ENCODE peak calls at places on chromosome 15, in eight cellular contexts. B is esophagus squamous epithelium; U is upper lobe of left lung; J is kidney; N is stomach; K is naive thymus-derived CD4-positive, alpha-beta T cell; T is esophagus muscularis mucosa; I is A549. H is an unnamed sample. For H3K4me1, the result is how much of the 10 kb centered on the place peaks cover.

GRCh38 chr15:81133782-81134461 is at the start of gene CFAP161:
- DNase-seq in B (no peak), U (peak), J (peak), N (peak), K (no peak), T (peak), I (peak), H (no peak)

GRCh38 chr15:80170596-80170995 is 17.8 kb downstream of the FAH start:
- DNase-seq in B (no peak), U (no peak), J (no peak), N (no peak), K (no peak), T (no peak), I (no peak), H (no peak)

GRCh38 chr15:74631935-74632560 is 16.4 kb downstream of the CLK3 start:
- DNase-seq in B (no peak), U (peak), J (no peak), N (peak), K (peak), T (no peak), I (peak), H (peak)

GRCh38 chr15:74262635-74263034 is 26.5 kb downstream of the CCDC33 start:
- DNase-seq in B (no peak), U (no peak), J (no peak), N (no peak), K (no peak), T (no peak), I (no peak), H (no peak)

GRCh38 chr15:68347392-68347791 is 69.8 kb downstream of the FEM1B start:
- DNase-seq in B (no peak), U (no peak), J (no peak), N (no peak), K (no peak), T (no peak), I (no peak), H (no peak)

GRCh38 chr15:34470892-34471291 is 33.3 kb upstream of the GOLGA8A start:
- DNase-seq in B (no peak), U (no peak), J (no peak), N (no peak), K (no peak), T (no peak), I (no peak), H (no peak)

GRCh38 chr15:32669870-32670623 is 28.5 kb downstream of the SCG5 start:
- DNase-seq in B (no peak), U (no peak), J (no peak), N (no peak), K (no peak), T (no peak), I (no peak), H (no peak)

GRCh38 chr15:82764740-82765139 is 41.1 kb downstream of the FSD2 start:
- DNase-seq in B (no peak), U (no peak), J (no peak), N (no peak), K (no peak), T (no peak), I (no peak), H (no peak)

GRCh38 chr15:99511865-99512632 is 53.7 kb upstream of the MEF2A start:
- DNase-seq in B (no peak), U (no peak), J (peak), N (no peak), K (no peak), T (no peak), I (no peak), H (no peak)

GRCh38 chr15:86644319-86644718 is 564.6 kb downstream of the AGBL1 start:
- DNase-seq in B (no peak), U (no peak), J (no peak), N (no peak), K (no peak), T (no peak), I (no peak), H (no peak)

GRCh38 chr15:92687183-92687582 is 31.6 kb upstream of the FAM174B start:
- DNase-seq in B (no peak), U (no peak), J (no peak), N (no peak), K (no peak), T (no peak), I (no peak), H (no peak)

GRCh38 chr15:55319537-55320325 is 709 bp downstream of the PIGB start:
- DNase-seq in B (no peak), U (peak), J (no peak), N (peak), K (no peak), T (no peak), I (peak), H (peak)

GRCh38 chr15:99582508-99582960 is 16.8 kb downstream of the MEF2A start:
- DNase-seq in B (no peak), U (no peak), J (no peak), N (no peak), K (no peak), T (no peak), I (no peak), H (no peak)

GRCh38 chr15:85704021-85704420 is 90.7 kb downstream of the KLHL25 start:
- DNase-seq in B (no peak), U (no peak), J (no peak), N (no peak), K (no peak), T (no peak), I (no peak), H (no peak)

GRCh38 chr15:73952171-73952912 is 26.1 kb downstream of the LOXL1 start:
- DNase-seq in B (no peak), U (no peak), J (peak), N (no peak), K (no peak), T (no peak), I (no peak), H (no peak)

GRCh38 chr15:81103857-81104256 is 30.2 kb upstream of the CFAP161 start:
- DNase-seq in B (no peak), U (no peak), J (no peak), N (no peak), K (no peak), T (no peak), I (no peak), H (no peak)

GRCh38 chr15:83248944-83249343 is 35.5 kb downstream of the BNC1 start:
- DNase-seq in B (no peak), U (no peak), J (no peak), N (no peak), K (no peak), T (no peak), I (no peak), H (no peak)

GRCh38 chr15:88839961-88840360 is 36.7 kb downstream of the ACAN start:
- DNase-seq in B (no peak), U (no peak), J (no peak), N (no peak), K (no peak), T (no peak), I (no peak), H (no peak)

GRCh38 chr15:72497402-72497801 is 23.3 kb downstream of the ARIH1 start:
- DNase-seq in B (no peak), U (no peak), J (no peak), N (no peak), K (no peak), T (no peak), I (no peak), H (no peak)

GRCh38 chr15:60819860-60820259 is 340.9 kb upstream of the ICE2 start:
- DNase-seq in B (no peak), U (no peak), J (no peak), N (no peak), K (no peak), T (no peak), I (no peak), H (no peak)

GRCh38 chr15:81296673-81297072 is 27.3 kb downstream of the STARD5 start:
- DNase-seq in B (no peak), U (peak), J (peak), N (peak), K (peak), T (no peak), I (no peak), H (peak)

GRCh38 chr15:85760049-85760448 is 34.7 kb downstream of the KLHL25 start:
- DNase-seq in B (no peak), U (no peak), J (peak), N (no peak), K (no peak), T (no peak), I (no peak), H (no peak)

GRCh38 chr15:78626611-78627010 is 5.8 kb upstream of the CHRNA3 start:
- DNase-seq in B (no peak), U (no peak), J (no peak), N (peak), K (no peak), T (no peak), I (no peak), H (no peak)

GRCh38 chr15:74655424-74655823 is 39.8 kb downstream of the CLK3 start:
- DNase-seq in B (no peak), U (no peak), J (no peak), N (no peak), K (no peak), T (no peak), I (no peak), H (no peak)

GRCh38 chr15:88623061-88623460 is 1.9 kb downstream of the AEN start:
- DNase-seq in B (no peak), U (no peak), J (no peak), N (no peak), K (peak), T (no peak), I (peak), H (no peak)

GRCh38 chr15:67542462-67543347 is at the start of gene MAP2K5:
- DNase-seq in B (peak), U (peak), J (peak), N (peak), K (peak), T (peak), I (peak), H (peak)

GRCh38 chr15:85625856-85626255 is 168.9 kb downstream of the KLHL25 start:
- DNase-seq in B (no peak), U (no peak), J (no peak), N (no peak), K (no peak), T (no peak), I (no peak), H (peak)

GRCh38 chr15:55742927-55743614 is at the start of gene PRTG:
- DNase-seq in B (no peak), U (peak), J (peak), N (peak), K (no peak), T (no peak), I (peak), H (no peak)

GRCh38 chr15:99132584-99133287 is 27.9 kb downstream of the SYNM start:
- DNase-seq in B (no peak), U (no peak), J (peak), N (no peak), K (no peak), T (no peak), I (no peak), H (no peak)

GRCh38 chr15:58398053-58398452 is 33.7 kb upstream of the LIPC start:
- DNase-seq in B (no peak), U (no peak), J (no peak), N (no peak), K (no peak), T (no peak), I (no peak), H (no peak)

GRCh38 chr15:100895721-100896120 is 16.1 kb downstream of the ALDH1A3 start:
- DNase-seq in B (no peak), U (no peak), J (no peak), N (peak), K (no peak), T (no peak), I (no peak), H (no peak)

GRCh38 chr15:31024330-31024729 is 32.9 kb upstream of the MTMR10 start:
- DNase-seq in B (no peak), U (no peak), J (no peak), N (no peak), K (no peak), T (no peak), I (peak), H (no peak)

GRCh38 chr15:67678948-67679347 is 136.4 kb downstream of the MAP2K5 start:
- DNase-seq in B (no peak), U (no peak), J (peak), N (no peak), K (no peak), T (no peak), I (no peak), H (no peak)

GRCh38 chr15:90413411-90414379 is 25.7 kb downstream of the IQGAP1 start:
- DNase-seq in B (no peak), U (peak), J (no peak), N (no peak), K (no peak), T (no peak), I (peak), H (no peak)
- H3K27ac ChIP-seq in B (peak), U (peak), J (peak), N (no peak), K (no peak), T (peak), I (peak), H (no peak)

DNA sequence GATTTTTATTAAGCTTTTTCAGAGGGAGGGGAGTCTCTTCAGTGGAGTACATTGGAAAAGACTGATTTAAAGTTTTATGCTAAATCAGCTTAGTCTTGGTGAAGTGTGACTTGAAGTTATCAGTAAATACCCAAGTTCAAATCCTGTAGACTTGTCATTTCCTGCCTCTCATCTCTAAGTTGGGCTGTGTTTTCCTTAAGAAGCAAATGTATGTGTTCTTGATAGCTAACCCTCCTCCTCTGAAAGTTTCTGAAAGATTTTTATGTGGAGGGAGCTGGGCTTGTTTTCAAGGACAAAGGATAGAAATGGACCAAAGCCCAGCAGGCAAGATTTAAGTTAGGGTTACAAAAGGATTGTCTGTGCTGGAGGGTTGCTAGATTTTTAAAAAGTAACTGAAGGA is 4.2 kb downstream of the MAPKBP1 start:
- DNase-seq in B (no peak), U (no peak), J (no peak), N (no peak), K (no peak), T (no peak), I (no peak), H (no peak)
- H3K4me1 ChIP-seq in B (half or more), U (under half), J (under half), N (half or more), K (under half), T (half or more), I (under half), H (under half)

DNA sequence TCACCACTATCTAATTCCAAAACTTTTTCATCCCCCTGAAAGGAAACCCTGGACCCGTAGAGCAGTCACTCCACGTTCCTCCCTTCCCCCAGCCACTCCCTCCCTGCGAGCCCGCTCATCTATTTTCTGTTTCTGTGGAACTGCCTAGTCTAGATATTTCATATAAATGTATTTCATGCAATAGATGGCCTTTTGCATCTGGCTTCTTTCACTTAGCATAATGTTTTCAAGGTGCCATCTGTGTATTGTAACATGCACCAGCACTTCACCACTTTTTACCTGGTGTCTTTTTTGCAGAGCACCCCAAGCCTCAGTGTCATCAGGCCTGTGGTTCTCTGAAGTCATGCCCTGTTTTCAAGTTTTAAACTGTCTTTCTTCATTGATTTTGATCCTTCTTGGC is 10.7 kb downstream of the CGNL1 start:
- DNase-seq in B (no peak), U (no peak), J (no peak), N (no peak), K (no peak), T (no peak), I (no peak), H (no peak)
- H3K27ac ChIP-seq in B (no peak), U (peak), J (peak), N (no peak), K (no peak), T (peak), I (no peak), H (no peak)

GRCh38 chr15:39127151-39127815 is 453.6 kb upstream of the THBS1 start:
- DNase-seq in B (no peak), U (no peak), J (no peak), N (no peak), K (no peak), T (no peak), I (peak), H (no peak)
- H3K4me1 ChIP-seq in B (under half), U (under half), J (under half), N (under half), K (under half), T (half or more), I (half or more), H (under half)

GRCh38 chr15:42136513-42136912 is 19.9 kb downstream of the PLA2G4F start:
- DNase-seq in B (no peak), U (no peak), J (no peak), N (peak), K (no peak), T (no peak), I (no peak), H (no peak)
- H3K27ac ChIP-seq in B (no peak), U (no peak), J (no peak), N (no peak), K (no peak), T (no peak), I (no peak), H (no peak)

GRCh38 chr15:64762546-64762945 is 12.8 kb downstream of the RBPMS2 start:
- DNase-seq in B (no peak), U (no peak), J (no peak), N (no peak), K (no peak), T (no peak), I (no peak), H (no peak)
- H3K4me1 ChIP-seq in B (under half), U (under half), J (under half), N (under half), K (under half), T (half or more), I (under half), H (under half)

GRCh38 chr15:63463030-63463429 is 41.4 kb upstream of the USP3 start:
- DNase-seq in B (no peak), U (no peak), J (no peak), N (no peak), K (no peak), T (no peak), I (no peak), H (no peak)

GRCh38 chr15:63462053-63462452 is 42.3 kb upstream of the USP3 start:
- DNase-seq in B (no peak), U (no peak), J (no peak), N (no peak), K (no peak), T (no peak), I (peak), H (no peak)

GRCh38 chr15:63465104-63465503 is 39.3 kb upstream of the USP3 start:
- DNase-seq in B (no peak), U (no peak), J (no peak), N (no peak), K (no peak), T (no peak), I (no peak), H (no peak)

GRCh38 chr15:63461230-63461629 is 43.2 kb upstream of the USP3 start:
- DNase-seq in B (no peak), U (no peak), J (no peak), N (peak), K (no peak), T (no peak), I (no peak), H (no peak)

GRCh38 chr15:63463793-63464192 is 40.6 kb upstream of the USP3 start:
- DNase-seq in B (no peak), U (no peak), J (no peak), N (peak), K (no peak), T (no peak), I (no peak), H (no peak)
- H3K27ac ChIP-seq in B (no peak), U (no peak), J (peak), N (peak), K (no peak), T (no peak), I (peak), H (no peak)

GRCh38 chr15:70197318-70197944 is 99.7 kb upstream of the TLE3 start:
- DNase-seq in B (no peak), U (no peak), J (no peak), N (no peak), K (no peak), T (no peak), I (no peak), H (no peak)

GRCh38 chr15:70199601-70200000 is 101.9 kb upstream of the TLE3 start:
- DNase-seq in B (no peak), U (no peak), J (no peak), N (no peak), K (no peak), T (no peak), I (no peak), H (no peak)

GRCh38 chr15:70199124-70199482 is 101.4 kb upstream of the TLE3 start:
- DNase-seq in B (no peak), U (no peak), J (no peak), N (no peak), K (no peak), T (no peak), I (no peak), H (no peak)

GRCh38 chr15:70197945-70198361 is 100.2 kb upstream of the TLE3 start:
- DNase-seq in B (no peak), U (no peak), J (no peak), N (peak), K (no peak), T (no peak), I (no peak), H (no peak)

DNA sequence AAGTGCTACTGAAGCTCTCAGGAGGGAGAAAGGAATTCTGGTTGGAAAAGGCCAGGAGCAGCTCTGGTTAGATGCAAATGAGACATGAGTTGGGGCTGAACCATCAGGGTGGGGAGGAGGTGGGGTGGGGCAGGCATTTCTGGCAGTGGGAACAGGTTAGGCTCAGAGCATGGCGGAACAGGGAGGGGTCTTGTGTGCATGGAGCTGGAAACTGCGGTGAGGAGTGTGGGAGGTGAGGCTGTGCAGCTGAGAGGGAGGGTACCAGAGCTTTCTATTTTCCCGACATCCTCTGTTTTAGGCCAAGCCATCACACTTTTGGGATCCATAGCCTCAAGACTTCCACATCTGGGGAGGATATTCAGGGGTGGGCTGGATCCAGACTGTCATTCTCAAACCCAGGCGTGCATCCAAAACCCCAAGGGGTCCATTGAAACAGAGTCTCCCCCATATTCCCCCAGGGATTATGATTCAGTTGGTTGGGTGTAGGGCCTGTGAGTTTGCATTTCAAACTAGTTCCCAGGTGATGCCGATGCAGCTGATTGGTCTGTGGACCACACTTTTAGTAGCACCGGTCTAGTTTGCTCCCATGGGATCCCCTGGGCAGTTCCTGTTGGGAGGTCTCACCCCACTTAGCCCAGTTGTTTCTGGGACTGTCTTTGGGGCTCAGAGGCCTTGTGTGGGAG is 100.9 kb upstream of the TLE3 start:
- DNase-seq in B (no peak), U (no peak), J (no peak), N (no peak), K (no peak), T (no peak), I (no peak), H (no peak)
- H3K4me1 ChIP-seq in B (half or more), U (under half), J (under half), N (under half), K (under half), T (under half), I (under half), H (under half)

DNA sequence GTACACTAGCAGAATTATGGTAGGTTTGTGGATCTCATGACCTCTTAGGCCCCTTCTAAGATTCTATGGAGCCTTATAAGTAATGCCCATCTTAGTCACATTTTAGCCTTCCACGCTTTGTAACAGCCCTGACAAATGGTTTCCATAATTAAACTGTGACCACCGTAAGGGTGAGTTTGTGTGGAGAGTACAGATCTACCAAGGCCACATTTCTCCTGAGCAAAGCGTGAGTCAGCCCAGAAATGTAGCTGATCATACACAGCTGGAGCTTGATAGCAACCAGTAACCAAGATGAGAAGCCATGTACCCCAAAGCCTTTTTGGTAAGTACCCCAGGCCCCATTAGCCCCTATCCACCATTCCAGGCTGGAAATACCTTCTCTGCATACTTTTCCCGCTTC is 31.7 kb downstream of the CHAC1 start:
- DNase-seq in B (no peak), U (no peak), J (no peak), N (no peak), K (no peak), T (no peak), I (no peak), H (no peak)
- H3K27ac ChIP-seq in B (no peak), U (no peak), J (no peak), N (no peak), K (no peak), T (no peak), I (no peak), H (no peak)